ENCODE peak calls at places on chromosomes 12 and 14, in seven cellular contexts. N is astrocyte; Y is heart left ventricle; R is CD4-positive, alpha-beta T cell; A is right atrium auricular region; S is fibroblast of lung; H is HL-60. O is an unnamed sample.
A peak's percentile ranks its signal among the peaks of the same experiment; 100 is the strongest.

GRCh38 chr12:3206536-3207072 is 129.4 kb downstream of the TSPAN9 start:
- DNase-seq in Y (no peak), H (no peak), N (no peak), R (no peak), S (no peak), A (no peak), O (no peak)

GRCh38 chr14:95290769-95291440 is 28.8 kb downstream of the CLMN start:
- DNase-seq in N (no peak), A (no peak), R (no peak), H (no peak), S (no peak), Y (peak; percentile 75), O (no peak)

GRCh38 chr12:103269962-103270361 is 225.8 kb downstream of the C12orf42 start:
- DNase-seq in R (no peak), A (no peak), S (no peak), H (no peak), Y (no peak), N (peak; percentile 72), O (no peak)

GRCh38 chr14:94548999-94549985 is 11.9 kb upstream of the SERPINA4 start:
- DNase-seq in A (peak; percentile 78), N (peak; percentile 18), Y (peak; percentile 47), H (peak; percentile 42), R (peak; percentile 26), S (peak; percentile 49), O (peak; percentile 35)

GRCh38 chr12:66776974-66777373 is 98.1 kb upstream of the GRIP1 start:
- DNase-seq in Y (no peak), N (no peak), H (no peak), S (no peak), R (no peak), A (no peak), O (no peak)

GRCh38 chr14:89251066-89251465 is 166.0 kb downstream of the FOXN3 start:
- DNase-seq in S (no peak), Y (no peak), A (no peak), R (no peak), H (no peak), N (peak; percentile 50), O (no peak)

GRCh38 chr12:103881261-103881660 is 40.2 kb upstream of the NT5DC3 start:
- DNase-seq in S (no peak), H (no peak), Y (no peak), R (no peak), N (no peak), A (no peak), O (no peak)

GRCh38 chr12:54277823-54278276 is 2.1 kb downstream of the CBX5 start:
- DNase-seq in N (peak; percentile 31), R (no peak), A (no peak), H (peak; percentile 72), Y (no peak), S (peak; percentile 17), O (no peak)

GRCh38 chr12:122013792-122014590 is 7.7 kb upstream of the BCL7A start:
- DNase-seq in R (no peak), S (no peak), Y (no peak), A (no peak), H (no peak), N (no peak), O (no peak)

GRCh38 chr14:77989441-77989891 is 180.7 kb upstream of the NRXN3 start:
- DNase-seq in S (no peak), H (no peak), Y (peak; percentile 48), R (no peak), N (no peak), A (no peak), O (no peak)

GRCh38 chr12:58069268-58069967 is 128.1 kb downstream of the ATP23 start:
- DNase-seq in S (peak; percentile 74), H (peak; percentile 14), N (peak; percentile 25), Y (no peak), R (no peak), A (no peak), O (no peak)

GRCh38 chr12:93790472-93791152 is 113.4 kb downstream of the CRADD start:
- DNase-seq in S (peak; percentile 90), H (no peak), R (no peak), Y (no peak), A (no peak), N (peak; percentile 90), O (no peak)

GRCh38 chr12:91991397-91992187 is 154.1 kb downstream of the BTG1 start:
- DNase-seq in R (no peak), A (no peak), N (peak; percentile 16), H (no peak), Y (no peak), S (peak; percentile 28), O (no peak)

GRCh38 chr12:122491991-122492390 is 8.7 kb downstream of the ZCCHC8 start:
- DNase-seq in N (no peak), Y (no peak), H (no peak), S (no peak), R (no peak), A (no peak), O (no peak)

GRCh38 chr12:66025477-66025876 is 105.1 kb downstream of the LLPH start:
- DNase-seq in N (peak; percentile 90), R (no peak), H (no peak), Y (no peak), A (no peak), S (no peak), O (no peak)

GRCh38 chr12:104460041-104460757 is 3.5 kb downstream of the CHST11 start:
- DNase-seq in A (no peak), Y (no peak), R (no peak), S (no peak), H (peak; percentile 44), N (no peak), O (no peak)

GRCh38 chr14:29392287-29392686 is 535.4 kb downstream of the PRKD1 start:
- DNase-seq in H (no peak), Y (no peak), N (no peak), R (no peak), A (no peak), S (no peak), O (no peak)

GRCh38 chr14:106551265-106551664 is 1024.9 kb downstream of the TMEM121 start:
- DNase-seq in A (no peak), S (no peak), N (no peak), H (no peak), Y (no peak), R (no peak), O (no peak)

GRCh38 chr12:131133015-131133905 is 179.6 kb downstream of the ADGRD1 start:
- DNase-seq in S (no peak), H (no peak), A (peak; percentile 62), R (no peak), N (no peak), Y (no peak), O (no peak)

DNA sequence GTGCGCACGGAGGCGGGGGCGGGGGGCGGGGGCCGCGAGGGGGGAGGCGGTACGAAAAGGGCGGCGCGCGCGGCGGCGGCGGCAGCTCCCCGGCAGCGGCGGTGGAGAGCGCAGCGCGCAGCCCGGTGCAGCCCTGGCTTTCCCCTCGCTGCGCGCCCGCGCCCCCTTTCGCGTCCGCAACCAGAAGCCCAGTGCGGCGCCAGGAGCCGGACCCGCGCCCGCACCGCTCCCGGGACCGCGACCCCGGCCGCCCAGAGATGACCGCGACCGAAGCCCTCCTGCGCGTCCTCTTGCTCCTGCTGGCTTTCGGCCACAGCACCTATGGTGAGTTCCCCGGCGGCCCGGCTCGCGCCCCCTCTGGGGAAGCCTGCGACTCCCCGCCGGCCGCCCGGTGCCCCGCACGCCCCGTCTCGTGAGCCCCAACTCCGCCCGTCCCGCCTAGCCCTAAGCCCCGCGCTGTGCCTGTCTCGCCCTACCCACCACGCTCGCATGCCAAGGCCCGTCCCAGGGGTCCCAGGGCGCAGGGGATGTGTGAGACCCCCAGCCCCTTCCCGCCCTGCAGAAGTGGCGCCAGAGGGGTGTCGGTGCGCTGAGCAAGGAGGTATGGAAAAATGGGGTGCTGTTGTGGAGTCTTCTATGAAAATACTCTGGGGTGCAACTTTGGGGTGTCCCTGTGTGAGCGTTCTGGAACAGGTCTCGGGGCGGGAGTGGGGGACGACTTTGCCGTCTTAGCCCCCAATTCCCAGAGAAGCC is at the start of gene DLK1:
- DNase-seq in R (no peak), H (no peak), A (no peak), S (no peak), Y (no peak), N (no peak), O (no peak)
- H3K27me3 ChIP-seq in R (peaks cover 32% of the 10 kb centered on the region), H (peaks cover 26% of the 10 kb centered on the region), A (peaks cover 11% of the 10 kb centered on the region), S (peaks cover 20% of the 10 kb centered on the region), Y (peaks cover 46% of the 10 kb centered on the region), N (peaks cover 75% of the 10 kb centered on the region), O (peaks cover 22% of the 10 kb centered on the region)

DNA sequence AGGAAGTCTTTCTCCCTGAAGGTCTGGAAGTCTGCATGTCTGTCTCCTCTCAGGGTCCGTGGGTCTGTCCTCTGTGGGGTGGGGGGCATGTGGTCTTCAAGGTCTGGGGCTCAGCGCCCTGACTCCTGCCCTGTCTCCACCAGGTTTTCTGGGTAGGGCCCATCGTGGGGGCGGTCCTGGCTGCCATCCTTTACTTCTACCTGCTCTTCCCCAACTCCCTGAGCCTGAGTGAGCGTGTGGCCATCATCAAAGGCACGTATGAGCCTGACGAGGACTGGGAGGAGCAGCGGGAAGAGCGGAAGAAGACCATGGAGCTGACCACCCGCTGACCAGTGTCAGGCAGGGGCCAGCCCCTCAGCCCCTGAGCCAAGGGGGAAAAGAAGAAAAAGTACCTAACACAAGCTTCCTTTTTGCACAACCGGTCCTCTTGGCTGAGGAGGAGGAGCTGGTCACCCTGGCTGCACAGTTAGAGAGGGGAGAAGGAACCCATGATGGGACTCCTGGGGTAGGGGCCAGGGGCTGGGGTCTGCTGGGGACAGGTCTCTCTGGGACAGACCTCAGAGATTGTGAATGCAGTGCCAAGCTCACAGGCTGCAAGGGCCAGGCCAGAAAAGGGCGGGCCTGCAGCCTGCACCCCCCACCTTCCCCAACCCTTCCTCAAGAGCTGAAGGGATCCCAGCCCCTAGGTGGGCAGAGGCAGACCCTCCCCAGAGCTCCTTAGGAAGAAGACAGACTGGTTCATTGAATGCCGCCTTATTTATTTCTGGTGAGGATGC is 3.4 kb downstream of the AQP5 start:
- DNase-seq in A (no peak), N (no peak), H (no peak), Y (no peak), S (no peak), R (no peak), O (no peak)
- H3K27me3 ChIP-seq in A (no peaks in the 10 kb centered on the region), N (peaks cover 27% of the 10 kb centered on the region), H (peaks cover 33% of the 10 kb centered on the region), Y (no peaks in the 10 kb centered on the region), S (peaks cover 55% of the 10 kb centered on the region), R (peaks cover 50% of the 10 kb centered on the region), O (peaks cover 13% of the 10 kb centered on the region)

GRCh38 chr12:53078425-53079225 is 565 bp downstream of the SPRYD3 start:
- DNase-seq in Y (no peak), N (no peak), R (peak; percentile 30), S (no peak), H (peak; percentile 21), A (no peak), O (no peak)
- H3K27me3 ChIP-seq in Y (no peaks in the 10 kb centered on the region), N (no peaks in the 10 kb centered on the region), R (no peaks in the 10 kb centered on the region), S (no peaks in the 10 kb centered on the region), H (no peaks in the 10 kb centered on the region), A (no peaks in the 10 kb centered on the region), O (no peaks in the 10 kb centered on the region)

GRCh38 chr12:132479291-132479690 is 10.7 kb upstream of the FBRSL1 start:
- DNase-seq in A (no peak), H (no peak), S (no peak), R (no peak), Y (peak; percentile 13), N (no peak), O (no peak)

GRCh38 chr12:132478845-132479244 is 11.1 kb upstream of the FBRSL1 start:
- DNase-seq in Y (no peak), A (no peak), S (no peak), R (no peak), H (no peak), N (no peak), O (no peak)

GRCh38 chr12:132478433-132478803 is 11.5 kb upstream of the FBRSL1 start:
- DNase-seq in R (no peak), A (no peak), Y (peak; percentile 22), N (no peak), H (no peak), S (no peak), O (no peak)

GRCh38 chr12:132477009-132477702 is 12.8 kb upstream of the FBRSL1 start:
- DNase-seq in S (no peak), R (no peak), H (peak; percentile 82), Y (peak; percentile 31), A (no peak), N (no peak), O (no peak)

GRCh38 chr12:132477703-132478432 is 12.1 kb upstream of the FBRSL1 start:
- DNase-seq in S (no peak), A (no peak), N (no peak), H (no peak), Y (peak; percentile 3), R (no peak), O (no peak)
- H3K27me3 ChIP-seq in S (no peaks in the 10 kb centered on the region), A (no peaks in the 10 kb centered on the region), N (peaks cover 18% of the 10 kb centered on the region), H (no peaks in the 10 kb centered on the region), Y (no peaks in the 10 kb centered on the region), R (no peaks in the 10 kb centered on the region), O (peaks cover 14% of the 10 kb centered on the region)